ENCODE peak calls at places on chromosomes 11 and 22, in seven cellular contexts. One of them, this sample, is unnamed.

GRCh38 chr22:45227645-45228400 is 12.9 kb downstream of the KIAA0930 start:
- DNase-seq in stomach: no peak
- DNase-seq in fibroblast of lung: no peak
- DNase-seq in PC-9: no peak
- DNase-seq in A549: no peak
- DNase-seq in substantia nigra: no peak
- DNase-seq in right atrium auricular region: no peak
- DNase-seq in this sample: no peak

GRCh38 chr11:88484873-88485621 is 147.5 kb upstream of the CTSC start:
- DNase-seq in stomach: no peak
- DNase-seq in fibroblast of lung: peak; percentile 29
- DNase-seq in PC-9: peak; percentile 49
- DNase-seq in A549: peak; percentile 58
- DNase-seq in substantia nigra: no peak
- DNase-seq in right atrium auricular region: no peak
- DNase-seq in this sample: peak; percentile 8

GRCh38 chr11:20631525-20632168 is 32.2 kb downstream of the SLC6A5 start:
- DNase-seq in stomach: no peak
- DNase-seq in fibroblast of lung: no peak
- DNase-seq in PC-9: no peak
- DNase-seq in A549: no peak
- DNase-seq in substantia nigra: no peak
- DNase-seq in right atrium auricular region: no peak
- DNase-seq in this sample: peak; percentile 24

GRCh38 chr11:75667831-75668507 is 869 bp downstream of the MAP6 start:
- DNase-seq in stomach: peak; percentile 33
- DNase-seq in fibroblast of lung: peak; percentile 23
- DNase-seq in PC-9: no peak
- DNase-seq in A549: peak; percentile 41
- DNase-seq in substantia nigra: peak; percentile 35
- DNase-seq in right atrium auricular region: no peak
- DNase-seq in this sample: peak; percentile 12

GRCh38 chr11:82752801-82753200 is 19.1 kb upstream of the FAM181B start:
- DNase-seq in stomach: no peak
- DNase-seq in fibroblast of lung: no peak
- DNase-seq in PC-9: no peak
- DNase-seq in A549: no peak
- DNase-seq in substantia nigra: no peak
- DNase-seq in right atrium auricular region: no peak
- DNase-seq in this sample: no peak

GRCh38 chr22:23128269-23129108 is 13.3 kb downstream of the RSPH14 start:
- DNase-seq in stomach: peak; percentile 84
- DNase-seq in fibroblast of lung: peak; percentile 74
- DNase-seq in PC-9: no peak
- DNase-seq in A549: peak; percentile 58
- DNase-seq in substantia nigra: peak; percentile 56
- DNase-seq in right atrium auricular region: peak; percentile 76
- DNase-seq in this sample: peak; percentile 38

GRCh38 chr11:92764128-92764527 is 205.3 kb upstream of the MTNR1B start:
- DNase-seq in stomach: no peak
- DNase-seq in fibroblast of lung: no peak
- DNase-seq in PC-9: no peak
- DNase-seq in A549: no peak
- DNase-seq in substantia nigra: no peak
- DNase-seq in right atrium auricular region: no peak
- DNase-seq in this sample: no peak

GRCh38 chr11:116721983-116722382 is 50.8 kb downstream of the BUD13 start:
- DNase-seq in stomach: no peak
- DNase-seq in fibroblast of lung: no peak
- DNase-seq in PC-9: no peak
- DNase-seq in A549: no peak
- DNase-seq in substantia nigra: no peak
- DNase-seq in right atrium auricular region: no peak
- DNase-seq in this sample: no peak

GRCh38 chr11:1782026-1782696 is 18.4 kb upstream of the CTSD start:
- DNase-seq in stomach: no peak
- DNase-seq in fibroblast of lung: no peak
- DNase-seq in PC-9: no peak
- DNase-seq in A549: no peak
- DNase-seq in substantia nigra: no peak
- DNase-seq in right atrium auricular region: no peak
- DNase-seq in this sample: no peak

GRCh38 chr22:49960159-49960966 is at the start of gene PIM3:
- DNase-seq in stomach: peak; percentile 97
- DNase-seq in fibroblast of lung: peak; percentile 96
- DNase-seq in PC-9: peak; percentile 95
- DNase-seq in A549: peak; percentile 95
- DNase-seq in substantia nigra: peak; percentile 84
- DNase-seq in right atrium auricular region: peak; percentile 96
- DNase-seq in this sample: peak; percentile 83
- H3K27ac ChIP-seq in stomach: peak within 1 kb of the TSS; percentile 94
- H3K27ac ChIP-seq in fibroblast of lung: peak within 1 kb of the TSS; percentile 79
- H3K27ac ChIP-seq in PC-9: peak within 1 kb of the TSS; percentile 66
- H3K27ac ChIP-seq in A549: peak within 1 kb of the TSS; percentile 96
- H3K27ac ChIP-seq in substantia nigra: peak within 1 kb of the TSS; percentile 93
- H3K27ac ChIP-seq in right atrium auricular region: peak within 1 kb of the TSS; percentile 98
- H3K27ac ChIP-seq in this sample: peak within 1 kb of the TSS; percentile 92

GRCh38 chr22:43377486-43377995 is 34.3 kb upstream of the MPPED1 start:
- DNase-seq in stomach: no peak
- DNase-seq in fibroblast of lung: peak; percentile 3
- DNase-seq in PC-9: no peak
- DNase-seq in A549: no peak
- DNase-seq in substantia nigra: no peak
- DNase-seq in right atrium auricular region: no peak
- DNase-seq in this sample: no peak

GRCh38 chr22:43384863-43385262 is 27.0 kb upstream of the MPPED1 start:
- DNase-seq in stomach: no peak
- DNase-seq in fibroblast of lung: no peak
- DNase-seq in PC-9: no peak
- DNase-seq in A549: no peak
- DNase-seq in substantia nigra: no peak
- DNase-seq in right atrium auricular region: no peak
- DNase-seq in this sample: no peak

GRCh38 chr22:43378011-43378704 is 33.7 kb upstream of the MPPED1 start:
- DNase-seq in stomach: peak; percentile 65
- DNase-seq in fibroblast of lung: peak; percentile 35
- DNase-seq in PC-9: no peak
- DNase-seq in A549: no peak
- DNase-seq in substantia nigra: no peak
- DNase-seq in right atrium auricular region: no peak
- DNase-seq in this sample: no peak

GRCh38 chr22:43385770-43386641 is 25.8 kb upstream of the MPPED1 start:
- DNase-seq in stomach: peak; percentile 81
- DNase-seq in fibroblast of lung: peak; percentile 72
- DNase-seq in PC-9: peak; percentile 48
- DNase-seq in A549: peak; percentile 72
- DNase-seq in substantia nigra: peak; percentile 32
- DNase-seq in right atrium auricular region: peak; percentile 78
- DNase-seq in this sample: peak; percentile 71

GRCh38 chr22:43381693-43382092 is 30.1 kb upstream of the MPPED1 start:
- DNase-seq in stomach: no peak
- DNase-seq in fibroblast of lung: peak; percentile 20
- DNase-seq in PC-9: no peak
- DNase-seq in A549: no peak
- DNase-seq in substantia nigra: no peak
- DNase-seq in right atrium auricular region: no peak
- DNase-seq in this sample: no peak
- H3K27ac ChIP-seq in stomach: no peak overlapping the region
- H3K27ac ChIP-seq in fibroblast of lung: no peak overlapping the region
- H3K27ac ChIP-seq in PC-9: no peak overlapping the region
- H3K27ac ChIP-seq in A549: no peak overlapping the region
- H3K27ac ChIP-seq in substantia nigra: no peak overlapping the region
- H3K27ac ChIP-seq in right atrium auricular region: no peak overlapping the region
- H3K27ac ChIP-seq in this sample: no peak overlapping the region

GRCh38 chr11:73283316-73284035 is 11.3 kb downstream of the P2RY6 start:
- DNase-seq in stomach: no peak
- DNase-seq in fibroblast of lung: no peak
- DNase-seq in PC-9: no peak
- DNase-seq in A549: no peak
- DNase-seq in substantia nigra: no peak
- DNase-seq in right atrium auricular region: no peak
- DNase-seq in this sample: no peak

GRCh38 chr11:73281796-73282660 is 9.9 kb downstream of the P2RY6 start:
- DNase-seq in stomach: no peak
- DNase-seq in fibroblast of lung: no peak
- DNase-seq in PC-9: no peak
- DNase-seq in A549: no peak
- DNase-seq in substantia nigra: no peak
- DNase-seq in right atrium auricular region: no peak
- DNase-seq in this sample: no peak

GRCh38 chr11:73281201-73281741 is 9.1 kb downstream of the P2RY6 start:
- DNase-seq in stomach: no peak
- DNase-seq in fibroblast of lung: no peak
- DNase-seq in PC-9: no peak
- DNase-seq in A549: no peak
- DNase-seq in substantia nigra: no peak
- DNase-seq in right atrium auricular region: no peak
- DNase-seq in this sample: no peak

GRCh38 chr11:73277467-73277866 is 5.3 kb downstream of the P2RY6 start:
- DNase-seq in stomach: no peak
- DNase-seq in fibroblast of lung: no peak
- DNase-seq in PC-9: no peak
- DNase-seq in A549: no peak
- DNase-seq in substantia nigra: no peak
- DNase-seq in right atrium auricular region: no peak
- DNase-seq in this sample: no peak

GRCh38 chr11:73280606-73281005 is 8.5 kb downstream of the P2RY6 start:
- DNase-seq in stomach: no peak
- DNase-seq in fibroblast of lung: no peak
- DNase-seq in PC-9: no peak
- DNase-seq in A549: no peak
- DNase-seq in substantia nigra: no peak
- DNase-seq in right atrium auricular region: no peak
- DNase-seq in this sample: no peak
- H3K27ac ChIP-seq in stomach: no peak overlapping the region
- H3K27ac ChIP-seq in fibroblast of lung: no peak overlapping the region
- H3K27ac ChIP-seq in PC-9: no peak overlapping the region
- H3K27ac ChIP-seq in A549: no peak overlapping the region
- H3K27ac ChIP-seq in substantia nigra: no peak overlapping the region
- H3K27ac ChIP-seq in right atrium auricular region: no peak overlapping the region
- H3K27ac ChIP-seq in this sample: no peak overlapping the region

GRCh38 chr11:68892576-68892975 is 11.1 kb downstream of the MRPL21 start:
- DNase-seq in stomach: no peak
- DNase-seq in fibroblast of lung: no peak
- DNase-seq in PC-9: no peak
- DNase-seq in A549: no peak
- DNase-seq in substantia nigra: no peak
- DNase-seq in right atrium auricular region: no peak
- DNase-seq in this sample: no peak

GRCh38 chr11:68893282-68893681 is 10.3 kb downstream of the MRPL21 start:
- DNase-seq in stomach: no peak
- DNase-seq in fibroblast of lung: no peak
- DNase-seq in PC-9: no peak
- DNase-seq in A549: no peak
- DNase-seq in substantia nigra: no peak
- DNase-seq in right atrium auricular region: no peak
- DNase-seq in this sample: peak; percentile 32

GRCh38 chr11:68889948-68890446 is 13.6 kb downstream of the MRPL21 start:
- DNase-seq in stomach: no peak
- DNase-seq in fibroblast of lung: peak; percentile 75
- DNase-seq in PC-9: no peak
- DNase-seq in A549: peak; percentile 42
- DNase-seq in substantia nigra: no peak
- DNase-seq in right atrium auricular region: peak; percentile 64
- DNase-seq in this sample: no peak

GRCh38 chr11:68890490-68891231 is 13.0 kb downstream of the MRPL21 start:
- DNase-seq in stomach: peak; percentile 84
- DNase-seq in fibroblast of lung: peak; percentile 73
- DNase-seq in PC-9: no peak
- DNase-seq in A549: no peak
- DNase-seq in substantia nigra: no peak
- DNase-seq in right atrium auricular region: peak; percentile 94
- DNase-seq in this sample: no peak

GRCh38 chr11:68891356-68891948 is 12.2 kb downstream of the MRPL21 start:
- DNase-seq in stomach: no peak
- DNase-seq in fibroblast of lung: no peak
- DNase-seq in PC-9: no peak
- DNase-seq in A549: no peak
- DNase-seq in substantia nigra: no peak
- DNase-seq in right atrium auricular region: no peak
- DNase-seq in this sample: no peak
- H3K27ac ChIP-seq in stomach: no peak overlapping the region
- H3K27ac ChIP-seq in fibroblast of lung: peak overlapping the region; percentile 26
- H3K27ac ChIP-seq in PC-9: no peak overlapping the region
- H3K27ac ChIP-seq in A549: no peak overlapping the region
- H3K27ac ChIP-seq in substantia nigra: no peak overlapping the region
- H3K27ac ChIP-seq in right atrium auricular region: peak overlapping the region; percentile 72
- H3K27ac ChIP-seq in this sample: no peak overlapping the region

GRCh38 chr11:69529001-69529400 is 47.5 kb downstream of the LINC01488 start:
- DNase-seq in stomach: no peak
- DNase-seq in fibroblast of lung: no peak
- DNase-seq in PC-9: no peak
- DNase-seq in A549: no peak
- DNase-seq in substantia nigra: no peak
- DNase-seq in right atrium auricular region: no peak
- DNase-seq in this sample: no peak

GRCh38 chr11:69533296-69534165 is 52.1 kb downstream of the LINC01488 start:
- DNase-seq in stomach: no peak
- DNase-seq in fibroblast of lung: no peak
- DNase-seq in PC-9: no peak
- DNase-seq in A549: no peak
- DNase-seq in substantia nigra: no peak
- DNase-seq in right atrium auricular region: no peak
- DNase-seq in this sample: no peak

GRCh38 chr11:69531071-69531716 is 49.7 kb downstream of the LINC01488 start:
- DNase-seq in stomach: no peak
- DNase-seq in fibroblast of lung: no peak
- DNase-seq in PC-9: no peak
- DNase-seq in A549: no peak
- DNase-seq in substantia nigra: no peak
- DNase-seq in right atrium auricular region: no peak
- DNase-seq in this sample: no peak

GRCh38 chr11:69531717-69532088 is 50.2 kb downstream of the LINC01488 start:
- DNase-seq in stomach: no peak
- DNase-seq in fibroblast of lung: no peak
- DNase-seq in PC-9: no peak
- DNase-seq in A549: no peak
- DNase-seq in substantia nigra: no peak
- DNase-seq in right atrium auricular region: no peak
- DNase-seq in this sample: no peak

DNA sequence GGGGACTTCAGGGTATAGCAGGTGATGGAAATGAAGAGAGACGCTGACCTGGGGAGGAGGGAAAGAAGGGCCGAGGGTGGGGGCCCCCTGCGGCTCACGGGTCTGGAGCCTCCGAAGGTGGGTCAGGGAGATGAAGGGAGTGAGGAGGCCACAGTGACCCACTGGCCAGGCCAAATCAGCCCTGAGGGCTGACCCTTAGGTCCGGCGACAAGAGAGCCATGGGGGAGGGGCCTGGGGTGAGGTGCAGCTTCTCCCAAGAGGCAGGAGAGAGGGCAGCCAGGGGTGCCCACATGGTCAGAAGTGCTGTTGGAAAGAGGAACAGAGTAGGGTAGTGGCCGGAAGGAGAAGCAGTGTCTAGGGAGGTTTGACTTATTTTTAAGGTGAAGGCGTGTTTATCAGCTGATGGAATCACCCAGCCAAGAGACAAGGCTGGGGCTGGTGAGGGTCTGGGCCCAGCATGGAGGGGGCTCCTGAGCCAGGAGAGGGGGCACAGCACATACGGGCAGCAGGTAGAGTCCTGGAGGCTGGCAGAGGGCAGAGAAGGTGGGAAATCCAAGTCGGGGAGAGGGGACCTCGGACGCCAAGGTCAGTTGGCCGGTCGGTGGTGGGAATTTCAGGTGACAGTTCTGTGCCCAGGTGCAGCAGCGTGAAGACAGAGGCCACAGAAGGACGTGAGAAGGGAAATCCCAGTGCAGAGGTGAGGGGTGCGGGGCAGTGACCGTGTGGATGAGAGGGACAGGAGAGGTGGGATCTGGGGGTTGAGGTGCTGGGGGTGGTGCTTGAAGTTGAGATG is 49.0 kb downstream of the LINC01488 start:
- DNase-seq in stomach: no peak
- DNase-seq in fibroblast of lung: no peak
- DNase-seq in PC-9: no peak
- DNase-seq in A549: no peak
- DNase-seq in substantia nigra: no peak
- DNase-seq in right atrium auricular region: no peak
- DNase-seq in this sample: no peak
- H3K27ac ChIP-seq in stomach: no peak overlapping the region
- H3K27ac ChIP-seq in fibroblast of lung: no peak overlapping the region
- H3K27ac ChIP-seq in PC-9: no peak overlapping the region
- H3K27ac ChIP-seq in A549: no peak overlapping the region
- H3K27ac ChIP-seq in substantia nigra: no peak overlapping the region
- H3K27ac ChIP-seq in right atrium auricular region: no peak overlapping the region
- H3K27ac ChIP-seq in this sample: no peak overlapping the region